ENCODE peak calls at places on chromosomes 11 and 22, in four cellular contexts. U, S, H and G are unnamed samples.

GRCh38 chr11:118265954-118266353 is 1.9 kb upstream of the MPZL2 start:
- DNase-seq in U (no peak), S (no peak), H (no peak), G (no peak)

GRCh38 chr11:16397355-16397754 is 41.0 kb upstream of the SOX6 start:
- DNase-seq in U (no peak), S (no peak), H (no peak), G (no peak)

GRCh38 chr11:90332415-90332814 is 109.6 kb upstream of the CHORDC1 start:
- DNase-seq in U (no peak), S (no peak), H (no peak), G (no peak)

GRCh38 chr22:39984006-39984405 is 10.7 kb upstream of the FAM83F start:
- DNase-seq in U (no peak), S (peak), H (no peak), G (no peak)

GRCh38 chr11:67409261-67409666 is 5.4 kb downstream of the TBC1D10C start:
- DNase-seq in U (no peak), S (no peak), H (no peak), G (no peak)

GRCh38 chr11:121763526-121763925 is 310.8 kb upstream of the SORL1-AS1 start:
- DNase-seq in U (no peak), S (no peak), H (no peak), G (no peak)

GRCh38 chr11:45141631-45142030 is 4.8 kb upstream of the PRDM11 start:
- DNase-seq in U (no peak), S (no peak), H (no peak), G (no peak)

GRCh38 chr11:73334244-73335203 is 26.4 kb downstream of the ARHGEF17 start:
- DNase-seq in U (peak), S (peak), H (peak), G (no peak)

GRCh38 chr11:123434262-123434661 is 4.2 kb downstream of the GRAMD1B start:
- DNase-seq in U (peak), S (peak), H (no peak), G (peak)

GRCh38 chr11:102551188-102551781 is 20.7 kb upstream of the MMP7 start:
- DNase-seq in U (no peak), S (no peak), H (no peak), G (no peak)

GRCh38 chr11:131749100-131749499 is 378.7 kb downstream of the NTM start:
- DNase-seq in U (no peak), S (no peak), H (no peak), G (no peak)

GRCh38 chr11:102139081-102139498 is 28.8 kb downstream of the YAP1 start:
- DNase-seq in U (no peak), S (no peak), H (no peak), G (no peak)

GRCh38 chr11:12377824-12378593 is 638 bp downstream of the PARVA start:
- DNase-seq in U (peak), S (peak), H (peak), G (peak)
- TF ChIP-seq NR3C1 in U (no peak), S (no peak), H (no peak), G (no peak)

DNA sequence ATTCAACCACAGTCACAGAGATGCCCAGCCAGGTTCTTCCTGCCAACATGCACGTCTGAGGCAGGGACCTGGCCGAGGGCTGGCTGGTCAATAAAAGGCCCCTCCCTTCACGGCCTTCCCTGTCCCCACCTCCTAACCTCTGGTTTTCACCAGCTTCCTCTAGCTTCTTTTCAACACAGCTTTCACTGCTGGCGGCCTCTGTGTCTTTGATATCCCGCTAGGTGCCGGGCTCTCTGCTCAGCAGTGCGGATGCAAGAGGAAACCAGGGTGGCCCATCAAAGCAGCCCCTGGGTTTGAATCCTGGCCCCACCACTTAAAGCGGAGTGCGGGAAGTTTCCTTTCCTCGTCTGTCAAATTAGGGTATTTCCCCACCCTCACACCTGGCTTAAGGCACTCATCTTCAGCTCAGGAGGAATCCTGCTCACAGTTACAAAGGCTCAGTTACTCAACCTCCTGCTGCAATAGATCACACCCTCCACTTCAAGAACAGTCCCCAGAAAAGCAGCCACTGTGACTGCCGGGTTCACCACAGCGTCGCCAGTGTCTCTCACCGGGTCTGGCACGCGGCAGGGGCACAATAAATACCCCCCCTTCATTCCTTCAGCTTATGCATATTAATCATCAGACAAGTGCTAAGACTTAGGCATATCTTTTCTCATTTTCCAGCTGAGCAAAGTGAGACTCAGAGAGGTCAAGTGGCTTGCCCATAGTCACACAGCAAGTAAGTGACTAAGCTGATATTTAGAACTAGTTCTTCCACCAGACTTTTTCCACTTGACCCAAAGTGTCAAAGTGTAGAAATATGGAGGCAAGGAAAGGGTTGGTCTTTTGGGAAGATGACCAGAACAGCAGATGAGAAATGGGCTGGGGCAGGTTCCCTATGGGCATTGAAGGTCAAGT is 45.7 kb downstream of the TXN2 start:
- DNase-seq in U (no peak), S (no peak), H (peak), G (peak)
- TF ChIP-seq NR3C1 in U (no peak), S (no peak), H (no peak), G (no peak)

GRCh38 chr22:19606332-19607197 is 82.4 kb upstream of the CLDN5 start:
- DNase-seq in U (no peak), S (peak), H (no peak), G (no peak)

GRCh38 chr22:19604711-19605268 is 80.6 kb upstream of the CLDN5 start:
- DNase-seq in U (no peak), S (peak), H (peak), G (no peak)

GRCh38 chr22:19605508-19606331 is 81.5 kb upstream of the CLDN5 start:
- DNase-seq in U (no peak), S (no peak), H (no peak), G (no peak)

GRCh38 chr22:19608114-19608494 is 83.9 kb upstream of the CLDN5 start:
- DNase-seq in U (no peak), S (no peak), H (no peak), G (no peak)

DNA sequence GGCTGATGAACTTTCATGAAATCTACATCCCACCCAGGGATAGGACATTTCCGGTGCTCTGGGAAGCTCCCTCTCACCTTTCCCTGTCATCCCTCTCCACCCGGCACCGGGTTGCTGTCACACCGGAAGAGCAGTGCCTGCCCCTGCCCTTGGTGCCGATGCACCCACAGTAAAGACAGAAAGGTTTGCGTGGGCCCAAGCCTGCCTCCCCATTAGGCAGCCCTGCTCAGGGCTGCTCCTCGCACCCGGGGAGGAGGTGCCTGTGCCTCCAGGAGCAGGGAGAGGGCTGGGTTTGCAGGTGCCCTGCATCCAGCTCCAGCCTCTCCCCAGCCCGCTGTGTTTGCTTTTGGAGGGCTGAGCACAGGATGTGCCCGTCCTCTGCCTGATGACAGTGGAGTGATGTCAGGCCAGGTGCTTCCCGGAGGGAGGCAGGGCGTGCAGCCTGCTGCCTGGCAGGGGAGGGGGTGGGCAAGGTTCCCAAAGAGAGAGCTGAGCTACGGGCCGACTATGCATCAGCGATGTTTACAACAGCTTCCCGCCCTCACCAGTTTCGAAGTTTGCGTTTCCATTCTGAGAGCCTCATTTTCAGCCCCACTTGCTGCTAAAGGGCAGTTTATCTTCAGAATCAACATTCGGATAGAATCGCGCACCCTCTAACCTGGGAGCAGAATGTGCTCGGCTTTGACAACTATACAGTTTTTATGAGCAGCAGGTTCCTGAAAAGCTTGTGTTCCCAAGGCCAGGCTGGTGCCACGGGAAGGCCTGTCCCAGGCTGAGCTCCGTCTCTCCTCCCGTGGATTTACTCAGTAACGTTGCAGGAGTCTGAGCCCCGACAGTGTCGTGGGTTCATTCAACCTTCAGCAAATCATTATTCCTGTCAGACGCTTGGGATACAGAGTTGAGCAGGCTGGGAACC is 83.2 kb upstream of the CLDN5 start:
- DNase-seq in U (no peak), S (no peak), H (no peak), G (peak)
- TF ChIP-seq NR3C1 in U (no peak), S (no peak), H (no peak), G (no peak)

GRCh38 chr11:114169321-114169749 is 109.8 kb downstream of the ZBTB16 start:
- DNase-seq in U (no peak), S (no peak), H (no peak), G (no peak)
- TF ChIP-seq NR3C1 in U (no peak), S (no peak), H (no peak), G (no peak)

DNA sequence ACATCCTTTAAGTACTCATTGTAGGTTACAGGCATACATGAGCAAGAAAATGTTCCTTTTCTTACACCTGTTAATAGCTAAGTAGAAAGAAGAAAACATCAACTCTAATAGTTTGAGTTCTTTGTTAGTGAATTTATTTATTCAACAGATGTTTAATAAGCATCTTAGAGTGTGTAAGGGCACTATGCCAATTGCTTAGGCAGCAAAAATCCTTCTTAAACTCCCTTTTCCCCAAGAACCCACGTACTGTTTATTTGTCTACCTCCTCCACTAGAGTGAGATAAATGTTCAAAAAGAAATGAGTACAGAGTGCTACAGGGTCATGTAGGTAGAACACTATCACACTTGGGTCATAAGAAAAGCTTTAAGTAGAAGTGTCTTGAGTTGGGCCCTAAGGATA is 131.4 kb downstream of the CD44 start:
- DNase-seq in U (no peak), S (no peak), H (no peak), G (no peak)
- TF ChIP-seq NR3C1 in U (no peak), S (no peak), H (no peak), G (no peak)

DNA sequence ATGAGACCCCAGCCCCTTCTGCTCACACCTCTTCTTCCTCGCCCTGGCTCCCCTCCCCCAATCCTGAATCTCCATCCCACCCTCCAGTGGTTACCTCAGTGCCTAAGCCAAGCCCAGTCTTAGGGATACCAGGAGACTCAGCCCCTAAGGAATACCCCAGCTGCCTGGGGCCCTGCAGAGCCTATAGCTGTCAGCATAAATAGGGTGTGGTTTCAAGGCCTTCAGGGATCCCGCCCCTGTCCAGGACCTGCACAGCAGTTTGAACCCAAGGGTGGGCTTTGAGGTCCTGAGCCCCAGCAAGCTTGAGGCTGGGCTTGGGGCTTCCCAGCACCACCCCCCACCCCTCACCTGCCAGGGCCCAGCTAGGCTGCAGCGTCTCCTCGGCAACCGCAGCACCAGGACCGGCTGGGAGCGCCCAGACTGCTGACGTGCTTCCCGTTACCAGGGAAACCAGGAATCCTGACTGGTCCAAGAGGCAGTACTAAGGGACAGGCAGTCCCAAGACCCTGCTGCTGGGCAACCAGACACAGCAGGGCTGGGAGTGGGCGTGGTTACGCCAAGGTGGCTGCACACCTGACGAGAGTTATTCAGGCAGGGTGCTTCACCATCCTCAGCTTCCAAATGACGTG is 13.7 kb downstream of the APBB1 start:
- DNase-seq in U (no peak), S (no peak), H (no peak), G (peak)
- TF ChIP-seq NR3C1 in U (no peak), S (no peak), H (no peak), G (no peak)

DNA sequence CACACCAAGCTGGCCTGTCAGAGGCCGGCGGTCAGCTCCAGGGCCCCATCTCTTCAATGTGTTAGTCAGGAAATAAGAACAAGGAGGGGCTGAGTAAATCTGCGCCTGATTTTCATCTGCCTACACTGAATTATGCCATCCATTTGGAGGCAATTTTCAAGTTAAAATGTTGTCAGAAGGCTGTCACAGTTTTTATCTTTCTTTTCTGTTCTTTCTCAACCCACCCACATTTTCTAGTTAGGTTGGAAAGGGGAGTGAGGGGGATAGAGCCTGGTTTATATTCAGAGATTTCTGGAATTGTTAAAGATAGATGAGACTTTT is 18.9 kb downstream of the ADORA2A start:
- DNase-seq in U (no peak), S (no peak), H (no peak), G (no peak)
- TF ChIP-seq NR3C1 in U (no peak), S (no peak), H (no peak), G (no peak)

GRCh38 chr22:31248138-31248745 is 36.1 kb downstream of the LIMK2 start:
- DNase-seq in U (no peak), S (peak), H (no peak), G (peak)
- TF ChIP-seq NR3C1 in U (no peak), S (no peak), H (no peak), G (no peak)

GRCh38 chr22:20257474-20258299 is 10.4 kb downstream of the RTN4R start:
- DNase-seq in U (no peak), S (no peak), H (no peak), G (no peak)

GRCh38 chr22:20256562-20257473 is 11.3 kb downstream of the RTN4R start:
- DNase-seq in U (no peak), S (peak), H (no peak), G (no peak)

GRCh38 chr22:20253161-20253560 is 15.0 kb downstream of the RTN4R start:
- DNase-seq in U (no peak), S (no peak), H (no peak), G (no peak)

GRCh38 chr22:20256042-20256441 is 12.1 kb downstream of the RTN4R start:
- DNase-seq in U (no peak), S (no peak), H (no peak), G (no peak)

DNA sequence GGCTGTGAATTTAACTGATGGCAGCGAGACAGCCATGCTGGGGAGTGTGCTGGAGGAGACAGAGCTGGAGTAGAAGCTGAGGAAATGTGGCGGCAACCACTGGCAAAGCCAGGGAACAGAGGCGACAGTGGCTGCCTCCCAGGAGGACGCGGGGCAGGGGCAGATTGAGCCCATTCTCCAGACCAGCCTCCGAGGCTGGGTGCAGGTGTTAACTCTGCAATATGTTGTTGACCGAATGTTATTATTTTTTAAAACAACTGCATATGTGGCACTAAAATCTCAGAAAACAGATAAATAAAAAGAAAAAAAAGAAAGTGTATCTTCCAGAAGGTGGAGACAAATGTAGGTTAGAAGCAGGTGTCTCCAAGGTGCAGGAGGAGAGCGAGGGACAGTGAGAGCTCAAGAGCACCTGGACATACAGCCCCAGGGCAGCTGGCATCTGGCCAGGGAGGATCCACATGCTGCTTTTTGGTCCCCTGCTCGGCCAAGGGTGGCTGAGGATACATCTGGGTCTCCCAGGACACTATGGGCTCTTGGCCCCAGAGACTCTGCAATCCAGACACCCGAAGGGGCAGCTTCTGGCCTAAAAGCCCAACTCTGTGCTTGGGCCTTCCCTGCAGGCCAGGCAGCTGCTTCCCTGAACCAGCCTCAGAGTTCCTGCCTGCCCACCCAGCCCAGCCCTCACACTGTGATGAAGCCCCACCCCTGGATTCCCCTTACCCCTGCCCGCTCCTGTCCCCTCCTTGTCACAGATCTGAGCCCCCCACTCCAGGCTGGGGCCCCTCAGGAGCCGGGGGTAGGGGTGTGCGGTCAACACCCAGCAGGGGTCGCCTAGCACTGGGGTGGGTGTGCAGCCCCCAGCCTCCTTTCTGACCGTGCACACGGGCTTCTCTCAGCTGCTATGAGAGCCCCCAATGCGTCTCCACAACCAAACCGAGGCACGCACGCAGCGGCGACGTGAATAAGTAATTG is 12.9 kb downstream of the RTN4R start:
- DNase-seq in U (no peak), S (peak), H (no peak), G (no peak)
- TF ChIP-seq NR3C1 in U (no peak), S (no peak), H (no peak), G (no peak)

DNA sequence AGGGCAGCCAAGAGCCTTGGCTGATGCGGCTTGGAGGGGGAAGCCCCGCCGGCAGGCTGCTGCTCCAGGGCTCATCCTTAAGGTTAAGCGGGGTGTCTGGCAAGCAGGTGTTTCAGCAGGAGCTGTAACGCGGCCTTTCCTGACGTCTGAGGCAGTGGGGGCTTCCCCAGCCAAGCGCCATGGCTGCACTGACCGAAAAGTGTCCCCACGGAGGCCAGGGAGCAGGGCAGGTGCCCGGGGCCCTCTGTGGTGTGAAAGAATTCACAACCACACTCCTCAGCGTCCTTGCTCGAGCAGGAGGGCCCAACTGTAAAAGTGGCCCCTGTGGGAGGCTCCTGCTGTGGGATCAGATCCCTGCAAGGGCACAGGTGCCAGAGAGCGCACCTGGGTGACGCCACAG is 79.2 kb downstream of the DHCR7 start:
- DNase-seq in U (no peak), S (no peak), H (no peak), G (no peak)
- TF ChIP-seq NR3C1 in U (no peak), S (no peak), H (no peak), G (no peak)